ENCODE peak calls at places on chromosome 5, in eight cellular contexts. A is GM12878, Z is HCT116, N is upper lobe of left lung, S is Panc1, U is GM23338, G is K562, O is HepG2. Y is an unnamed sample.

GRCh38 chr5:137845472-137845871 is 22.2 kb upstream of the MYOT start:
- ATAC-seq in A (no peak), Z (no peak), N (no peak), S (no peak), U (no peak), G (no peak), O (no peak), Y (no peak)

GRCh38 chr5:55220433-55221185 is 6.5 kb downstream of the MCIDAS start:
- ATAC-seq in A (no peak), Z (no peak), N (no peak), S (no peak), U (peak; percentile 83), G (no peak), O (no peak), Y (no peak)

GRCh38 chr5:109836280-109836679 is 146.6 kb downstream of the MAN2A1 start:
- ATAC-seq in A (no peak), Z (no peak), N (no peak), S (no peak), U (peak; percentile 73), G (no peak), O (no peak), Y (no peak)

GRCh38 chr5:58979090-58979489 is 396.2 kb downstream of the RAB3C start:
- ATAC-seq in A (no peak), Z (no peak), N (no peak), S (no peak), U (no peak), G (no peak), O (no peak), Y (no peak)

GRCh38 chr5:150317048-150318003 is 14.6 kb upstream of the ARSI start:
- ATAC-seq in A (peak; percentile 57), Z (peak; percentile 95), N (peak; percentile 31), S (peak; percentile 97), U (peak; percentile 57), G (peak; percentile 54), O (peak; percentile 95), Y (peak; percentile 17)

GRCh38 chr5:76489877-76490688 is 87.0 kb downstream of the IQGAP2 start:
- ATAC-seq in A (no peak), Z (no peak), N (no peak), S (no peak), U (peak; percentile 79), G (no peak), O (no peak), Y (no peak)

GRCh38 chr5:32712463-32713395 is 1.6 kb downstream of the NPR3 start:
- ATAC-seq in A (no peak), Z (no peak), N (no peak), S (no peak), U (peak; percentile 2), G (no peak), O (no peak), Y (no peak)

GRCh38 chr5:36406023-36406422 is 104.3 kb upstream of the RANBP3L start:
- ATAC-seq in A (no peak), Z (no peak), N (no peak), S (no peak), U (no peak), G (no peak), O (no peak), Y (no peak)

GRCh38 chr5:172807766-172808311 is 26.2 kb upstream of the ERGIC1 start:
- ATAC-seq in A (no peak), Z (peak; percentile 44), N (no peak), S (peak; percentile 49), U (no peak), G (peak; percentile 13), O (peak; percentile 62), Y (no peak)

GRCh38 chr5:149773245-149774095 is 43.4 kb downstream of the PPARGC1B start:
- ATAC-seq in A (no peak), Z (no peak), N (no peak), S (no peak), U (no peak), G (no peak), O (no peak), Y (no peak)

GRCh38 chr5:29939988-29940387 is 1253.5 kb upstream of the CDH6 start:
- ATAC-seq in A (no peak), Z (no peak), N (no peak), S (no peak), U (no peak), G (no peak), O (no peak), Y (no peak)
- TF ChIP-seq POLR2AphosphoS5 in A (no peak), Z (no peak), N (no peak), S (no peak), U (no peak), G (no peak), O (no peak), Y (no peak)

GRCh38 chr5:125313555-125313954 is 567.1 kb upstream of the ZNF608 start:
- ATAC-seq in A (no peak), Z (no peak), N (no peak), S (no peak), U (no peak), G (no peak), O (no peak), Y (no peak)

GRCh38 chr5:125316386-125316785 is 569.9 kb upstream of the ZNF608 start:
- ATAC-seq in A (no peak), Z (no peak), N (no peak), S (no peak), U (no peak), G (no peak), O (no peak), Y (no peak)

GRCh38 chr5:125317546-125317995 is 571.1 kb upstream of the ZNF608 start:
- ATAC-seq in A (no peak), Z (no peak), N (no peak), S (no peak), U (peak; percentile 94), G (no peak), O (no peak), Y (no peak)

GRCh38 chr5:125321654-125322053 is 575.2 kb upstream of the ZNF608 start:
- ATAC-seq in A (no peak), Z (no peak), N (no peak), S (no peak), U (no peak), G (no peak), O (no peak), Y (no peak)

DNA sequence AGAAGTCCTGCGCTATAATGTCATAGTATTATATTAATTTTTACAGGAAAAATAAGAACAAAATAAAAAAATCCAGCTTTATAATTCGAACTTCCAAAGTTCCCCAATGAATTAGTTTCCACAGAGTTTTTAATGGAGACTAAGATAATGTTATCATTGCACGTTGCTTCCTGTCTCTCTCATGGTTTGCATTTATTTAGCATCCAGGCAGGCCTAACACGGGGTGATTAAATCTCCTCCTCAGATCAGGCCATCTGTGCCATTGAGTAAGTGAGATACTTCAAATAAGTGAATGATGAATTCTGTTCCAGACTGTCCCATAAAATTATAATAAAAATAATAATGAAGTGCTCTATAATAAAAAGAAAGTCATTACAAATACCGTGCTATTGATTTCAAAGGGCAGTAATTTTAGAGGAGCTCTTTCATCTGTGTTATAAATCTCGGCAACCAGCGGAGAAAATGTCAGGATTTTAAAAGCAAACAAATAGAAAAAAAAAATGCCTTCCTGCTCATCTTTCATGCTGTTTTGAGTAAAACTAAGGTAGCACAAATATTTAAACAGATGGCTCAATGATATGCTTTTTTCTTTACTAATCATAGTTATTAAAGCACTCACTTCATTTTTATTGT is 570.6 kb upstream of the ZNF608 start:
- ATAC-seq in A (no peak), Z (no peak), N (no peak), S (peak; percentile 63), U (peak; percentile 42), G (no peak), O (no peak), Y (no peak)
- TF ChIP-seq POLR2AphosphoS5 in A (no peak), Z (no peak), N (no peak), S (no peak), U (no peak), G (no peak), O (no peak), Y (no peak)

GRCh38 chr5:133276171-133276570 is 224.4 kb downstream of the HSPA4 start:
- ATAC-seq in A (no peak), Z (no peak), N (no peak), S (no peak), U (peak; percentile 45), G (no peak), O (no peak), Y (no peak)

GRCh38 chr5:133273661-133274596 is 222.1 kb downstream of the HSPA4 start:
- ATAC-seq in A (no peak), Z (no peak), N (peak; percentile 9), S (peak; percentile 55), U (peak; percentile 49), G (peak; percentile 52), O (peak; percentile 20), Y (peak; percentile 61)

GRCh38 chr5:133274597-133274935 is 222.8 kb downstream of the HSPA4 start:
- ATAC-seq in A (peak; percentile 14), Z (no peak), N (no peak), S (no peak), U (peak; percentile 51), G (no peak), O (peak; percentile 88), Y (no peak)

GRCh38 chr5:133277744-133278143 is 225.9 kb downstream of the HSPA4 start:
- ATAC-seq in A (no peak), Z (no peak), N (no peak), S (no peak), U (no peak), G (peak; percentile 40), O (no peak), Y (no peak)

GRCh38 chr5:133275631-133276030 is 223.8 kb downstream of the HSPA4 start:
- ATAC-seq in A (no peak), Z (no peak), N (no peak), S (no peak), U (no peak), G (no peak), O (no peak), Y (no peak)
- TF ChIP-seq POLR2AphosphoS5 in A (no peak), Z (no peak), N (no peak), S (no peak), U (no peak), G (no peak), O (no peak), Y (no peak)

DNA sequence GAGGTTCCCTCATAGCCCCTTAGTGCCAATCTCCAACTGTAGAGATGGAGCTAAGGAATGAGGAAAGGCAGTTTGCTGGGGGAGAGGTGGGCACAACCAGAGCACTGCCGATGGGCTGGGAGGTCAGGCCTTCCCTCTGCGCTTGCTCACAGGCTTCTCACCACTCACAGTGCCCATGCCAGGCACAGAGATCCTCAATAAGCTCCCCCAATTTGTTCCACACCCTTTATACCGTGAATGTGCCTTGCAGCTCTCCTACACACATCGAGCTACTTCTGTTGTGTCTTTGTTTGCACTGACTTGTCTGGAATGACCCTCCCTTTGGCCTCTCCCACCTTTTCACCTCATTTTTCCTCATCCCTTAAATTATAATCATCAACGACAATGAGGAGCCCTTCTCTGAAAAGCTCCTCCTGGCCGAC is 1.6 kb upstream of the HK3 start:
- ATAC-seq in A (no peak), Z (peak; percentile 8), N (no peak), S (no peak), U (no peak), G (no peak), O (no peak), Y (no peak)
- TF ChIP-seq POLR2AphosphoS5 in A (no peak), Z (peak; percentile 37), N (no peak), S (peak; percentile 39), U (no peak), G (no peak), O (peak; percentile 22), Y (no peak)